ENCODE peak calls at places on chromosomes 5 and 9, in four cellular contexts. M is CD8-positive, alpha-beta memory T cell; T is left lung; Q is psoas muscle. N is an unnamed sample.

GRCh38 chr5:80034962-80035821 is at the start of gene THBS4:
- DNase-seq in M (no peak), T (peak), Q (peak), N (no peak)

GRCh38 chr9:91740713-91741112 is 209.3 kb downstream of the ROR2 start:
- DNase-seq in M (no peak), T (no peak), Q (no peak), N (no peak)

GRCh38 chr5:118778951-118779350 is 209.4 kb downstream of the DTWD2 start:
- DNase-seq in M (no peak), T (no peak), Q (no peak), N (no peak)

GRCh38 chr9:119453490-119453911 is 84.3 kb upstream of the BRINP1 start:
- DNase-seq in M (no peak), T (no peak), Q (no peak), N (peak)

GRCh38 chr9:137460363-137461315 is 1.5 kb upstream of the NSMF start:
- DNase-seq in M (peak), T (peak), Q (peak), N (peak)

GRCh38 chr5:172219296-172219695 is 25.3 kb downstream of the EFCAB9 start:
- DNase-seq in M (no peak), T (no peak), Q (no peak), N (no peak)

GRCh38 chr5:147925020-147925419 is 18.7 kb upstream of the C5orf46 start:
- DNase-seq in M (no peak), T (no peak), Q (no peak), N (no peak)

GRCh38 chr5:140317859-140318258 is 15.0 kb upstream of the PFDN1 start:
- DNase-seq in M (no peak), T (no peak), Q (no peak), N (no peak)

GRCh38 chr5:149448831-149449714 is 70.0 kb upstream of the IL17B start:
- DNase-seq in M (no peak), T (no peak), Q (no peak), N (no peak)

GRCh38 chr5:35205186-35205585 is 25.1 kb downstream of the PRLR start:
- DNase-seq in M (no peak), T (no peak), Q (no peak), N (no peak)

GRCh38 chr9:135388530-135388929 is 91.1 kb upstream of the PPP1R26 start:
- DNase-seq in M (no peak), T (no peak), Q (no peak), N (no peak)

GRCh38 chr5:132496631-132497487 is 6.3 kb upstream of the IRF1 start:
- DNase-seq in M (peak), T (peak), Q (peak), N (peak)

GRCh38 chr9:18906656-18907395 is 126.2 kb downstream of the SAXO1 start:
- DNase-seq in M (no peak), T (no peak), Q (peak), N (no peak)

GRCh38 chr5:9015250-9015936 is 530.5 kb downstream of the SEMA5A start:
- DNase-seq in M (no peak), T (no peak), Q (no peak), N (no peak)

GRCh38 chr5:142250119-142250518 is 74.7 kb downstream of the SPRY4 start:
- DNase-seq in M (no peak), T (no peak), Q (no peak), N (no peak)
- H3K4me3 ChIP-seq in M (no peak), T (no peak), Q (no peak), N (no peak)

GRCh38 chr9:34588671-34589370 is 703 bp downstream of the CNTFR start:
- DNase-seq in M (no peak), T (no peak), Q (no peak), N (no peak)
- H3K4me3 ChIP-seq in M (no peak), T (peak), Q (peak), N (peak)

GRCh38 chr5:912356-913091 is 19.8 kb downstream of the TRIP13 start:
- DNase-seq in M (peak), T (no peak), Q (no peak), N (peak)
- H3K4me3 ChIP-seq in M (no peak), T (no peak), Q (no peak), N (no peak)

GRCh38 chr5:154611341-154611767 is 133.3 kb upstream of the HAND1 start:
- DNase-seq in M (no peak), T (no peak), Q (peak), N (no peak)
- H3K4me3 ChIP-seq in M (no peak), T (no peak), Q (peak), N (no peak)

GRCh38 chr5:181070523-181070922 is 30.5 kb downstream of the BTNL9 start:
- DNase-seq in M (no peak), T (no peak), Q (no peak), N (no peak)
- H3K4me3 ChIP-seq in M (no peak), T (no peak), Q (no peak), N (no peak)